ENCODE peak calls at places on chromosomes 12 and 14, in ten cellular contexts. N is HCT116; P is CD4-positive, CD25-positive, alpha-beta regulatory T cell; G is GM04504; V is stimulated activated CD4-positive, alpha-beta T cell treated with anti-CD3 and anti-CD28 coated beads, TNF-alpha, amount 100 ng/mL, for 4 hours; R is right cardiac atrium; J is HTR-8/SVneo; E is uterus; F is effector memory CD4-positive, alpha-beta T cell; X is ovary. A is an unnamed sample.

GRCh38 chr12:114681149-114681849 is 2.7 kb downstream of the TBX3 start:
- DNase-seq in V (no peak), J (no peak), X (peak), R (no peak), E (no peak), N (no peak), G (no peak), P (no peak), F (no peak), A (no peak)

GRCh38 chr14:69133206-69134125 is 19.5 kb downstream of the DCAF5 start:
- DNase-seq in R (no peak), F (no peak), P (no peak), N (no peak), G (no peak), V (no peak), E (no peak), X (no peak), J (peak), A (no peak)

GRCh38 chr14:35444104-35444503 is 39.6 kb upstream of the NFKBIA start:
- DNase-seq in V (no peak), G (no peak), E (no peak), R (no peak), J (no peak), N (no peak), F (no peak), X (no peak), P (no peak), A (no peak)

GRCh38 chr12:65313704-65314317 is 35.3 kb downstream of the MSRB3 start:
- DNase-seq in N (peak), E (no peak), P (no peak), X (no peak), J (no peak), R (no peak), V (no peak), F (no peak), G (no peak), A (no peak)

GRCh38 chr12:111267171-111267570 is 101.7 kb downstream of the PHETA1 start:
- DNase-seq in F (no peak), V (no peak), J (no peak), P (no peak), E (no peak), R (no peak), G (no peak), X (no peak), N (no peak), A (no peak)

GRCh38 chr14:71758198-71758955 is 173.9 kb upstream of the RGS6 start:
- DNase-seq in J (no peak), V (no peak), E (no peak), N (no peak), G (no peak), X (no peak), F (no peak), P (no peak), R (no peak), A (no peak)

GRCh38 chr14:54627325-54627717 is 60.4 kb downstream of the SAMD4A start:
- DNase-seq in X (no peak), G (no peak), J (no peak), N (no peak), P (no peak), V (no peak), R (no peak), F (no peak), E (no peak), A (no peak)

GRCh38 chr12:121797937-121798801 is 4.7 kb upstream of the RHOF start:
- DNase-seq in P (no peak), J (no peak), X (peak), V (no peak), E (peak), R (peak), F (no peak), N (no peak), G (no peak), A (no peak)

GRCh38 chr14:99247772-99248171 is 24.2 kb downstream of the BCL11B start:
- DNase-seq in P (no peak), N (no peak), R (no peak), G (no peak), J (no peak), E (no peak), F (no peak), V (no peak), X (no peak), A (no peak)

GRCh38 chr12:66290716-66291200 is 11.5 kb upstream of the HELB start:
- DNase-seq in V (no peak), E (no peak), N (no peak), X (no peak), P (peak), J (no peak), G (no peak), F (no peak), R (no peak), A (peak)

GRCh38 chr14:53032161-53032803 is 81.4 kb upstream of the FERMT2 start:
- DNase-seq in F (no peak), P (no peak), V (no peak), J (peak), N (peak), E (no peak), X (no peak), R (no peak), G (peak), A (no peak)

GRCh38 chr14:36649872-36650650 is 11.6 kb upstream of the PAX9 start:
- DNase-seq in X (no peak), P (no peak), G (no peak), V (no peak), E (no peak), R (no peak), N (no peak), F (no peak), J (no peak), A (no peak)

GRCh38 chr14:100693877-100694578 is 32.7 kb upstream of the DLK1 start:
- DNase-seq in P (no peak), J (no peak), G (no peak), N (no peak), F (no peak), X (no peak), R (no peak), E (no peak), V (no peak), A (no peak)